ENCODE peak calls at places on chromosome 2, in nine cellular contexts. One of them, this sample, is unnamed.

GRCh38 chr2:179622122-179622521 is 239.3 kb downstream of the ZNF385B start:
- DNase-seq in transverse colon: no peak
- DNase-seq in pancreas: no peak
- DNase-seq in heart right ventricle: no peak
- DNase-seq in GM12864: no peak
- DNase-seq in stomach: no peak
- DNase-seq in AG09309: no peak
- DNase-seq in fibroblast of lung: peak
- DNase-seq in fibroblast of pulmonary artery: no peak
- DNase-seq in this sample: no peak

GRCh38 chr2:9837451-9837850 is 5.8 kb upstream of the TAF1B start:
- DNase-seq in transverse colon: no peak
- DNase-seq in pancreas: no peak
- DNase-seq in heart right ventricle: no peak
- DNase-seq in GM12864: no peak
- DNase-seq in stomach: no peak
- DNase-seq in AG09309: no peak
- DNase-seq in fibroblast of lung: no peak
- DNase-seq in fibroblast of pulmonary artery: no peak
- DNase-seq in this sample: no peak

GRCh38 chr2:37829202-37829601 is 95.9 kb upstream of the RMDN2 start:
- DNase-seq in transverse colon: no peak
- DNase-seq in pancreas: no peak
- DNase-seq in heart right ventricle: peak
- DNase-seq in GM12864: no peak
- DNase-seq in stomach: no peak
- DNase-seq in AG09309: peak
- DNase-seq in fibroblast of lung: peak
- DNase-seq in fibroblast of pulmonary artery: peak
- DNase-seq in this sample: no peak

GRCh38 chr2:178553047-178553446 is 72.8 kb downstream of the PLEKHA3 start:
- DNase-seq in transverse colon: no peak
- DNase-seq in pancreas: no peak
- DNase-seq in heart right ventricle: no peak
- DNase-seq in GM12864: no peak
- DNase-seq in stomach: no peak
- DNase-seq in AG09309: peak
- DNase-seq in fibroblast of lung: peak
- DNase-seq in fibroblast of pulmonary artery: peak
- DNase-seq in this sample: no peak

GRCh38 chr2:164542584-164543021 is 78.7 kb downstream of the GRB14 start:
- DNase-seq in transverse colon: no peak
- DNase-seq in pancreas: no peak
- DNase-seq in heart right ventricle: no peak
- DNase-seq in GM12864: no peak
- DNase-seq in stomach: no peak
- DNase-seq in AG09309: peak
- DNase-seq in fibroblast of lung: peak
- DNase-seq in fibroblast of pulmonary artery: peak
- DNase-seq in this sample: no peak

GRCh38 chr2:10972683-10973433 is 61.1 kb downstream of the KCNF1 start:
- DNase-seq in transverse colon: no peak
- DNase-seq in pancreas: no peak
- DNase-seq in heart right ventricle: no peak
- DNase-seq in GM12864: no peak
- DNase-seq in stomach: no peak
- DNase-seq in AG09309: no peak
- DNase-seq in fibroblast of lung: no peak
- DNase-seq in fibroblast of pulmonary artery: no peak
- DNase-seq in this sample: no peak

GRCh38 chr2:217332866-217333265 is 473.0 kb upstream of the TNP1 start:
- DNase-seq in transverse colon: no peak
- DNase-seq in pancreas: no peak
- DNase-seq in heart right ventricle: no peak
- DNase-seq in GM12864: no peak
- DNase-seq in stomach: no peak
- DNase-seq in AG09309: no peak
- DNase-seq in fibroblast of lung: no peak
- DNase-seq in fibroblast of pulmonary artery: no peak
- DNase-seq in this sample: no peak

GRCh38 chr2:80073134-80073561 is 231.4 kb downstream of the LRRTM1 start:
- DNase-seq in transverse colon: peak
- DNase-seq in pancreas: no peak
- DNase-seq in heart right ventricle: peak
- DNase-seq in GM12864: peak
- DNase-seq in stomach: no peak
- DNase-seq in AG09309: peak
- DNase-seq in fibroblast of lung: peak
- DNase-seq in fibroblast of pulmonary artery: peak
- DNase-seq in this sample: peak

GRCh38 chr2:64456298-64456697 is 2.3 kb downstream of the LGALSL start:
- DNase-seq in transverse colon: no peak
- DNase-seq in pancreas: no peak
- DNase-seq in heart right ventricle: no peak
- DNase-seq in GM12864: no peak
- DNase-seq in stomach: no peak
- DNase-seq in AG09309: no peak
- DNase-seq in fibroblast of lung: no peak
- DNase-seq in fibroblast of pulmonary artery: no peak
- DNase-seq in this sample: no peak

GRCh38 chr2:64455545-64455944 is 1.6 kb downstream of the LGALSL start:
- DNase-seq in transverse colon: no peak
- DNase-seq in pancreas: no peak
- DNase-seq in heart right ventricle: no peak
- DNase-seq in GM12864: no peak
- DNase-seq in stomach: no peak
- DNase-seq in AG09309: no peak
- DNase-seq in fibroblast of lung: no peak
- DNase-seq in fibroblast of pulmonary artery: no peak
- DNase-seq in this sample: no peak

GRCh38 chr2:64459575-64459974 is 5.6 kb downstream of the LGALSL start:
- DNase-seq in transverse colon: no peak
- DNase-seq in pancreas: no peak
- DNase-seq in heart right ventricle: no peak
- DNase-seq in GM12864: no peak
- DNase-seq in stomach: no peak
- DNase-seq in AG09309: no peak
- DNase-seq in fibroblast of lung: no peak
- DNase-seq in fibroblast of pulmonary artery: no peak
- DNase-seq in this sample: no peak

GRCh38 chr2:64455031-64455332 is 1.0 kb downstream of the LGALSL start:
- DNase-seq in transverse colon: no peak
- DNase-seq in pancreas: no peak
- DNase-seq in heart right ventricle: no peak
- DNase-seq in GM12864: no peak
- DNase-seq in stomach: no peak
- DNase-seq in AG09309: no peak
- DNase-seq in fibroblast of lung: no peak
- DNase-seq in fibroblast of pulmonary artery: no peak
- DNase-seq in this sample: no peak

GRCh38 chr2:64457518-64457917 is 3.6 kb downstream of the LGALSL start:
- DNase-seq in transverse colon: no peak
- DNase-seq in pancreas: no peak
- DNase-seq in heart right ventricle: no peak
- DNase-seq in GM12864: no peak
- DNase-seq in stomach: no peak
- DNase-seq in AG09309: no peak
- DNase-seq in fibroblast of lung: no peak
- DNase-seq in fibroblast of pulmonary artery: no peak
- DNase-seq in this sample: no peak
- TF ChIP-seq CTCF in transverse colon: no peak
- TF ChIP-seq CTCF in pancreas: no peak
- TF ChIP-seq CTCF in heart right ventricle: no peak
- TF ChIP-seq CTCF in GM12864: peak
- TF ChIP-seq CTCF in stomach: no peak
- TF ChIP-seq CTCF in AG09309: no peak
- TF ChIP-seq CTCF in fibroblast of lung: no peak
- TF ChIP-seq CTCF in fibroblast of pulmonary artery: no peak
- TF ChIP-seq CTCF in this sample: no peak

GRCh38 chr2:85601771-85602475 is 575 bp downstream of the TMEM150A start:
- DNase-seq in transverse colon: peak
- DNase-seq in pancreas: peak
- DNase-seq in heart right ventricle: peak
- DNase-seq in GM12864: no peak
- DNase-seq in stomach: peak
- DNase-seq in AG09309: no peak
- DNase-seq in fibroblast of lung: peak
- DNase-seq in fibroblast of pulmonary artery: peak
- DNase-seq in this sample: peak

GRCh38 chr2:85600951-85601770 is 1.3 kb downstream of the TMEM150A start:
- DNase-seq in transverse colon: no peak
- DNase-seq in pancreas: no peak
- DNase-seq in heart right ventricle: no peak
- DNase-seq in GM12864: no peak
- DNase-seq in stomach: no peak
- DNase-seq in AG09309: no peak
- DNase-seq in fibroblast of lung: no peak
- DNase-seq in fibroblast of pulmonary artery: no peak
- DNase-seq in this sample: no peak

GRCh38 chr2:85600235-85600575 is 2.3 kb downstream of the TMEM150A start:
- DNase-seq in transverse colon: no peak
- DNase-seq in pancreas: no peak
- DNase-seq in heart right ventricle: no peak
- DNase-seq in GM12864: no peak
- DNase-seq in stomach: no peak
- DNase-seq in AG09309: no peak
- DNase-seq in fibroblast of lung: no peak
- DNase-seq in fibroblast of pulmonary artery: no peak
- DNase-seq in this sample: no peak

GRCh38 chr2:85604568-85605339 is 2.3 kb upstream of the TMEM150A start:
- DNase-seq in transverse colon: no peak
- DNase-seq in pancreas: no peak
- DNase-seq in heart right ventricle: no peak
- DNase-seq in GM12864: no peak
- DNase-seq in stomach: no peak
- DNase-seq in AG09309: no peak
- DNase-seq in fibroblast of lung: no peak
- DNase-seq in fibroblast of pulmonary artery: peak
- DNase-seq in this sample: no peak

DNA sequence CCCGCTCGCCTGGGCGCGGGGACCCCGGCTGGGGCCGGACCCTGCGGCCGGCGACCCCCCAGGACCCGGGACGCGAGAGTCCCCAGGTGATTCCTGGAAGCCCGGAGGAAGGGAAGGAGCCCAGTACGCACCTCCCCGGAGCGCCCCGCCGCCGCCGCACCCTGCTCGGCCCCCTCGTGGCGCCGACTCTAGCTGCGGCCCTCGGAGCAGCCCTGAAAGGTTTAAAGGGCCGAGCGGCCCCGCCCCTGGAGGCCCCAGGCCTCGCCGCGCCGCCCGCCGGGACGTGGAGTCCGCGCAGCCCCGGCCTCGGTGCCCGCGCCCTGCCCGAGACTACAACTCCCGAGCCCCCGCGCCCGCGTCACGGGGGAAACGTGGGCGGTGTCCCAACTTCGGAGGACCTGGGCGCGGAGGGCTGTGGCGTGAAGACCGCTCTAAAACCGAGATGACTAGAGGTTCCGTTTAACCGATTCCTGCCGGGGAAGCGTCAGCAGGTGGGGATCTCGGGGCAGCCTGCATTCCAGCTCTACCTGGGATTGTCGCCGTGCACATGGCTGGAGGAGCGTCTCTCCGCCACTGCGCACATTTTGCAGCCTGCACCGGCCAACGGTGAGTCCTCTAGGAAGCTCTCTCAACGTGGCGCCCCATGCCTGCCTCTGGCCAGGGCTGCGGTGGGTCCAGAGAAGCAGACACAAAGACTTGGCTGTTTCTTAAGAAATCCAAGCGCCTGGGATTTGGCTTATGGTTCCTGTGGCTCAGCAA is at the start of gene TMEM150A:
- DNase-seq in transverse colon: peak
- DNase-seq in pancreas: peak
- DNase-seq in heart right ventricle: peak
- DNase-seq in GM12864: no peak
- DNase-seq in stomach: peak
- DNase-seq in AG09309: no peak
- DNase-seq in fibroblast of lung: peak
- DNase-seq in fibroblast of pulmonary artery: peak
- DNase-seq in this sample: peak
- TF ChIP-seq CTCF in transverse colon: no peak
- TF ChIP-seq CTCF in pancreas: peak
- TF ChIP-seq CTCF in heart right ventricle: peak
- TF ChIP-seq CTCF in GM12864: peak
- TF ChIP-seq CTCF in stomach: no peak
- TF ChIP-seq CTCF in AG09309: peak
- TF ChIP-seq CTCF in fibroblast of lung: no peak
- TF ChIP-seq CTCF in fibroblast of pulmonary artery: no peak
- TF ChIP-seq CTCF in this sample: peak

GRCh38 chr2:151241224-151241623 is 20.4 kb downstream of the RBM43 start:
- DNase-seq in transverse colon: no peak
- DNase-seq in pancreas: no peak
- DNase-seq in heart right ventricle: no peak
- DNase-seq in GM12864: no peak
- DNase-seq in stomach: no peak
- DNase-seq in AG09309: no peak
- DNase-seq in fibroblast of lung: peak
- DNase-seq in fibroblast of pulmonary artery: peak
- DNase-seq in this sample: no peak

GRCh38 chr2:151239624-151240023 is 22.0 kb downstream of the RBM43 start:
- DNase-seq in transverse colon: no peak
- DNase-seq in pancreas: no peak
- DNase-seq in heart right ventricle: no peak
- DNase-seq in GM12864: no peak
- DNase-seq in stomach: no peak
- DNase-seq in AG09309: no peak
- DNase-seq in fibroblast of lung: no peak
- DNase-seq in fibroblast of pulmonary artery: no peak
- DNase-seq in this sample: no peak

GRCh38 chr2:151238527-151239487 is 22.9 kb downstream of the RBM43 start:
- DNase-seq in transverse colon: peak
- DNase-seq in pancreas: no peak
- DNase-seq in heart right ventricle: peak
- DNase-seq in GM12864: peak
- DNase-seq in stomach: no peak
- DNase-seq in AG09309: peak
- DNase-seq in fibroblast of lung: peak
- DNase-seq in fibroblast of pulmonary artery: peak
- DNase-seq in this sample: peak

GRCh38 chr2:151243468-151243867 is 18.2 kb downstream of the RBM43 start:
- DNase-seq in transverse colon: no peak
- DNase-seq in pancreas: no peak
- DNase-seq in heart right ventricle: no peak
- DNase-seq in GM12864: no peak
- DNase-seq in stomach: no peak
- DNase-seq in AG09309: no peak
- DNase-seq in fibroblast of lung: no peak
- DNase-seq in fibroblast of pulmonary artery: no peak
- DNase-seq in this sample: no peak

GRCh38 chr2:151237422-151238012 is 24.1 kb downstream of the RBM43 start:
- DNase-seq in transverse colon: no peak
- DNase-seq in pancreas: no peak
- DNase-seq in heart right ventricle: no peak
- DNase-seq in GM12864: no peak
- DNase-seq in stomach: no peak
- DNase-seq in AG09309: no peak
- DNase-seq in fibroblast of lung: peak
- DNase-seq in fibroblast of pulmonary artery: no peak
- DNase-seq in this sample: no peak
- TF ChIP-seq CTCF in transverse colon: no peak
- TF ChIP-seq CTCF in pancreas: no peak
- TF ChIP-seq CTCF in heart right ventricle: no peak
- TF ChIP-seq CTCF in GM12864: no peak
- TF ChIP-seq CTCF in stomach: no peak
- TF ChIP-seq CTCF in AG09309: no peak
- TF ChIP-seq CTCF in fibroblast of lung: no peak
- TF ChIP-seq CTCF in fibroblast of pulmonary artery: no peak
- TF ChIP-seq CTCF in this sample: no peak

DNA sequence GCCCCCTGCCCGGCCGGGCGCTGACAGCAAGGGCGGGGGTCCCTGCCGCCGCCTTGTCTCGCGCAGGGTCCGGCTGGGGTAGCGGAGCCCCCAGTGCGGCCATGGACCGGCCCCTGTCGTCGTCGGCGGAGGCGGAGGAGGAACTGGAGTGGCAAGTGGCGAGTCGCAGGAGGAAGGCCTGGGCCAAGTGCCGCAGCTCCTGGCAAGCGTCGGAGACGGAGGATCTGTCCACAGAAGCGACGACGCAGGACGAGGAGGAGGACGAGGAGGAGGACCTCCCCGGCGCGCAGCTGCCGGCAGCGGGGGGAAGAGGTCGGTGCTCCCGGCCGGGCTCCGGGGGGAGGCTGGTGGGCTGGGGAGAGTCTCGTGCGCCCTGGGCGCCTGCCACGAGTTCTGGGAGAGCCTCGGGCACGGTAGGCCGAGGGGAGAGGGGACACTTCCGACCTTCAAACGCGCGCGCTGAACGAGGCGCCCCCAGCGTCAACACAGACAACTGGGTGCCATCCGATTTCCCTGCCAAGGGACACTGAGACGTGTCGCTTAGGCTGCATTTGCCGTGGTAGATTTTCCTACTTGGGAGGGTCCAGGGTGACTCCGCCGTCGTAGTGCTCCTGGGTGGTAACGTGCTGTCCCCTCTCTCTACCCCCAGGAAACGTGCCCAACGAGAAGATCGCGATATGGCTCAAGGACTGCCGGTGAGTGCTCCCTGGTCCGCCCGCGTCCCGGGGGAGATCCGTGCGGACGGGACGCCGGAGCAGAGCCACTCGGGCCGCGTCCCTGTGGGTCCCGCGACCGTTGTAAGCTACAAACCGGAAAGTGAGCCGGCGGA is 650 bp downstream of the ITPRID2 start:
- DNase-seq in transverse colon: peak
- DNase-seq in pancreas: peak
- DNase-seq in heart right ventricle: peak
- DNase-seq in GM12864: peak
- DNase-seq in stomach: peak
- DNase-seq in AG09309: no peak
- DNase-seq in fibroblast of lung: peak
- DNase-seq in fibroblast of pulmonary artery: peak
- DNase-seq in this sample: peak
- TF ChIP-seq CTCF in transverse colon: no peak
- TF ChIP-seq CTCF in pancreas: no peak
- TF ChIP-seq CTCF in heart right ventricle: no peak
- TF ChIP-seq CTCF in GM12864: peak
- TF ChIP-seq CTCF in stomach: no peak
- TF ChIP-seq CTCF in AG09309: no peak
- TF ChIP-seq CTCF in fibroblast of lung: no peak
- TF ChIP-seq CTCF in fibroblast of pulmonary artery: no peak
- TF ChIP-seq CTCF in this sample: peak